ENCODE peak calls at places on chromosomes 1 and 21, in six cellular contexts. H is GM04504, Q is uterus, V is Right ventricle myocardium superior, S is NCI-H1436, G is pancreas. M is an unnamed sample.

GRCh38 chr1:175089319-175089718 is 21.7 kb downstream of the TNN start:
- DNase-seq in G (no peak), Q (no peak), V (peak; percentile 53), S (no peak), H (no peak), M (no peak)

GRCh38 chr21:44838038-44838895 is 20.4 kb upstream of the SUMO3 start:
- DNase-seq in H (no peak), V (no peak), G (no peak), Q (no peak), S (no peak), M (no peak)

GRCh38 chr1:171883844-171884243 is 42.5 kb downstream of the DNM3 start:
- DNase-seq in Q (no peak), S (no peak), V (no peak), G (no peak), H (no peak), M (no peak)

GRCh38 chr1:231724876-231725647 is 98.5 kb downstream of the DISC1 start:
- DNase-seq in S (peak; percentile 30), H (peak; percentile 16), Q (no peak), G (no peak), V (no peak), M (no peak)

GRCh38 chr1:210358511-210359148 is 29.9 kb downstream of the HHAT start:
- DNase-seq in H (no peak), Q (no peak), S (no peak), G (no peak), V (no peak), M (no peak)

GRCh38 chr1:17624540-17625256 is 85.2 kb downstream of the ARHGEF10L start:
- DNase-seq in G (no peak), V (peak; percentile 80), S (no peak), Q (no peak), H (peak; percentile 46), M (no peak)

GRCh38 chr1:43445618-43446387 is 7.9 kb downstream of the HYI start:
- DNase-seq in G (no peak), S (no peak), Q (no peak), H (no peak), V (no peak), M (peak; percentile 11)

GRCh38 chr1:234893725-234894630 is 234.7 kb downstream of the TOMM20 start:
- DNase-seq in S (no peak), Q (no peak), G (peak; percentile 56), H (no peak), V (no peak), M (no peak)

GRCh38 chr1:147598631-147599361 is 57.5 kb downstream of the BCL9 start:
- DNase-seq in H (no peak), G (no peak), V (peak; percentile 65), Q (peak; percentile 24), S (no peak), M (peak; percentile 87)

GRCh38 chr21:42725416-42725930 is 72.1 kb downstream of the PDE9A start:
- DNase-seq in S (no peak), G (no peak), Q (no peak), H (no peak), V (no peak), M (no peak)

GRCh38 chr1:103106426-103107321 is 1.6 kb downstream of the COL11A1 start:
- DNase-seq in Q (no peak), S (no peak), V (no peak), H (no peak), G (peak; percentile 23), M (peak; percentile 33)

GRCh38 chr1:25232866-25233784 is 823 bp upstream of the SYF2 start:
- DNase-seq in V (peak; percentile 85), H (peak; percentile 79), Q (peak; percentile 81), S (peak; percentile 25), G (peak; percentile 45), M (no peak)

GRCh38 chr1:27109103-27109822 is 45.7 kb downstream of the SLC9A1 start:
- DNase-seq in Q (no peak), H (no peak), G (no peak), S (no peak), V (no peak), M (no peak)

GRCh38 chr1:31266547-31266946 is 26.9 kb upstream of the NKAIN1 start:
- DNase-seq in V (no peak), G (no peak), H (no peak), S (no peak), Q (no peak), M (no peak)

GRCh38 chr1:19650416-19651140 is 6.5 kb downstream of the NBL1 start:
- DNase-seq in H (no peak), G (no peak), V (no peak), S (no peak), Q (peak; percentile 73), M (no peak)

GRCh38 chr1:98739762-98740161 is 78.2 kb downstream of the SNX7 start:
- DNase-seq in H (no peak), S (no peak), G (no peak), Q (no peak), V (no peak), M (no peak)

GRCh38 chr1:167627865-167628641 is 2.0 kb upstream of the RCSD1 start:
- DNase-seq in H (no peak), Q (peak; percentile 11), G (no peak), V (peak; percentile 48), S (no peak), M (no peak)

GRCh38 chr1:46204406-46204742 is 1.2 kb downstream of the LURAP1 start:
- DNase-seq in G (no peak), H (no peak), S (no peak), V (peak; percentile 58), Q (no peak), M (no peak)

GRCh38 chr1:240031009-240031408 is 60.7 kb upstream of the FMN2 start:
- DNase-seq in G (no peak), Q (no peak), H (peak; percentile 91), V (no peak), S (no peak), M (no peak)

GRCh38 chr1:58577676-58578073 is 623 bp upstream of the TACSTD2 start:
- DNase-seq in S (no peak), V (no peak), H (no peak), G (no peak), Q (no peak), M (no peak)

GRCh38 chr1:72623299-72623708 is 341.0 kb upstream of the NEGR1 start:
- DNase-seq in S (peak; percentile 55), Q (no peak), H (peak; percentile 14), V (no peak), G (no peak), M (no peak)

GRCh38 chr1:12063141-12064072 is at the start of gene TNFRSF8:
- DNase-seq in S (no peak), Q (no peak), H (no peak), G (no peak), V (no peak), M (no peak)

GRCh38 chr1:11744287-11744686 is 8.4 kb downstream of the AGTRAP start:
- DNase-seq in H (no peak), Q (no peak), V (no peak), G (no peak), S (no peak), M (no peak)

GRCh38 chr1:20212685-20213331 is 26.5 kb upstream of the PLA2G2C start:
- DNase-seq in Q (peak; percentile 25), S (peak; percentile 85), H (peak; percentile 20), G (peak; percentile 54), V (peak; percentile 81), M (peak; percentile 62)

GRCh38 chr21:28393279-28393678 is 599.4 kb downstream of the LTN1 start:
- DNase-seq in H (no peak), V (no peak), S (peak; percentile 93), Q (no peak), G (peak; percentile 81), M (no peak)

M was measured in left lung.